ENCODE peak calls at places on chromosomes 5 and 9, in six cellular contexts. N is T-helper 1 cell, Y is KBM-7, J is fibroblast of pulmonary artery, M is NCI-H460, D is colonic mucosa. X is an unnamed sample.

GRCh38 chr9:70406446-70406862 is 8.0 kb downstream of the KLF9 start:
- DNase-seq in N (no peak), Y (peak), J (peak), M (no peak), D (no peak), X (peak)

GRCh38 chr9:534886-535285 is 306.6 kb upstream of the DMRT1 start:
- DNase-seq in N (no peak), Y (no peak), J (no peak), M (no peak), D (no peak), X (no peak)

GRCh38 chr5:72248352-72249032 is 71.5 kb downstream of the MRPS27 start:
- DNase-seq in N (no peak), Y (no peak), J (peak), M (peak), D (peak), X (peak)

GRCh38 chr9:100150209-100150608 is 51.2 kb downstream of the INVS start:
- DNase-seq in N (no peak), Y (no peak), J (peak), M (no peak), D (no peak), X (peak)

GRCh38 chr5:88761269-88761880 is 121.6 kb downstream of the MEF2C start:
- DNase-seq in N (no peak), Y (no peak), J (peak), M (peak), D (no peak), X (no peak)

GRCh38 chr5:67268233-67269011 is 71.8 kb upstream of the CD180 start:
- DNase-seq in N (no peak), Y (no peak), J (peak), M (no peak), D (peak), X (peak)

GRCh38 chr5:77012601-77013000 is 17.6 kb upstream of the AGGF1 start:
- DNase-seq in N (no peak), Y (no peak), J (no peak), M (no peak), D (no peak), X (no peak)

GRCh38 chr5:9544502-9545300 is 1.2 kb downstream of the SEMA5A start:
- DNase-seq in N (no peak), Y (peak), J (peak), M (peak), D (peak), X (peak)

GRCh38 chr9:108056805-108057386 is 567.3 kb upstream of the KLF4 start:
- DNase-seq in N (no peak), Y (no peak), J (peak), M (peak), D (no peak), X (peak)

GRCh38 chr5:108508976-108509375 is 127.1 kb upstream of the FBXL17 start:
- DNase-seq in N (no peak), Y (no peak), J (no peak), M (no peak), D (no peak), X (no peak)

GRCh38 chr9:127004946-127005769 is 90.6 kb downstream of the RALGPS1 start:
- DNase-seq in N (no peak), Y (no peak), J (peak), M (no peak), D (no peak), X (peak)

GRCh38 chr5:72436796-72437471 is 70.3 kb downstream of the ZNF366 start:
- DNase-seq in N (no peak), Y (no peak), J (peak), M (no peak), D (no peak), X (no peak)

GRCh38 chr5:84327591-84327990 is 57.1 kb downstream of the EDIL3 start:
- DNase-seq in N (no peak), Y (no peak), J (no peak), M (no peak), D (no peak), X (no peak)

GRCh38 chr5:60010328-60010727 is 116.8 kb upstream of the PDE4D start:
- DNase-seq in N (no peak), Y (peak), J (no peak), M (no peak), D (no peak), X (no peak)

GRCh38 chr5:31768784-31769183 is 129.9 kb downstream of the PDZD2 start:
- DNase-seq in N (no peak), Y (no peak), J (no peak), M (no peak), D (no peak), X (no peak)

GRCh38 chr5:140259509-140259908 is 43.4 kb downstream of the PFDN1 start:
- DNase-seq in N (no peak), Y (no peak), J (no peak), M (no peak), D (peak), X (no peak)